ENCODE peak calls at places on chromosome 1, in six cellular contexts. Q, T, K, O, W and G are unnamed samples.

GRCh38 chr1:150708595-150708994 is 11.6 kb upstream of the GOLPH3L start:
- DNase-seq in W (no peak), K (no peak), Q (no peak), O (no peak), T (no peak), G (no peak)

GRCh38 chr1:158121604-158122254 is 59.0 kb upstream of the CD1D start:
- DNase-seq in Q (peak; percentile 48), W (peak; percentile 47), O (peak; percentile 64), T (peak; percentile 44), K (no peak), G (no peak)

GRCh38 chr1:234845097-234845660 is 235.2 kb upstream of the IRF2BP2 start:
- DNase-seq in Q (no peak), T (no peak), W (no peak), K (no peak), O (no peak), G (no peak)

GRCh38 chr1:155706101-155706619 is 17.3 kb downstream of the DAP3 start:
- DNase-seq in K (no peak), Q (peak; percentile 73), O (no peak), T (peak; percentile 3), W (no peak), G (no peak)

GRCh38 chr1:173473599-173474011 is 3.5 kb upstream of the PRDX6 start:
- DNase-seq in O (no peak), W (no peak), T (peak; percentile 50), Q (peak; percentile 54), K (no peak), G (no peak)

GRCh38 chr1:183567584-183567983 is 22.7 kb downstream of the NCF2 start:
- DNase-seq in K (no peak), O (no peak), Q (peak; percentile 80), W (peak; percentile 53), T (peak; percentile 36), G (peak; percentile 59)

GRCh38 chr1:92484472-92485373 is 2.0 kb downstream of the GFI1 start:
- DNase-seq in W (peak; percentile 47), O (peak; percentile 31), Q (peak; percentile 28), T (no peak), K (no peak), G (peak; percentile 48)

GRCh38 chr1:88736633-88737248 is 52.7 kb downstream of the PKN2 start:
- DNase-seq in W (peak; percentile 40), K (no peak), Q (peak; percentile 44), T (peak; percentile 53), O (peak; percentile 67), G (no peak)

GRCh38 chr1:9798236-9799130 is 25.3 kb downstream of the CLSTN1 start:
- DNase-seq in W (no peak), T (peak; percentile 52), Q (peak; percentile 72), K (no peak), O (no peak), G (no peak)